ENCODE peak calls at places on chromosomes 12 and 14, in four cellular contexts. T is HEK293T, K is GM12878, I is K562. P is an unnamed sample.

GRCh38 chr14:21109377-21110260 is 8.8 kb downstream of the TMEM253 start:
- DNase-seq in I (no peak), T (no peak), K (peak), P (peak)

GRCh38 chr12:10749700-10750384 is 26.7 kb upstream of the YBX3 start:
- DNase-seq in K (peak), T (peak), I (peak), P (peak)

GRCh38 chr12:29510591-29511174 is 13.2 kb upstream of the OVCH1 start:
- DNase-seq in T (no peak), K (no peak), I (no peak), P (no peak)

GRCh38 chr14:73721101-73721821 is 7.1 kb upstream of the PNMA1 start:
- DNase-seq in K (no peak), T (no peak), I (no peak), P (no peak)

GRCh38 chr14:79352026-79352425 is 859.3 kb downstream of the DIO2 start:
- DNase-seq in K (no peak), T (no peak), I (no peak), P (no peak)

GRCh38 chr14:73633517-73634332 is 11.1 kb upstream of the DNAL1 start:
- DNase-seq in T (peak), I (peak), K (peak), P (peak)

GRCh38 chr14:45664668-45665356 is 411.8 kb upstream of the MIS18BP1 start:
- DNase-seq in K (no peak), T (no peak), I (no peak), P (no peak)

GRCh38 chr12:28866715-28867503 is 282.2 kb upstream of the FAR2 start:
- DNase-seq in I (no peak), K (no peak), T (no peak), P (no peak)

GRCh38 chr12:105523164-105524057 is 192.9 kb downstream of the C12orf75 start:
- DNase-seq in K (no peak), I (no peak), T (no peak), P (no peak)

GRCh38 chr14:49971156-49972141 is 78.6 kb downstream of the ARF6 start:
- DNase-seq in I (peak), T (no peak), K (peak), P (no peak)

GRCh38 chr12:75364918-75365317 is 26.0 kb upstream of the GLIPR1L2 start:
- DNase-seq in I (no peak), T (no peak), K (no peak), P (no peak)

GRCh38 chr14:69363964-69364363 is 34.1 kb downstream of the ERH start:
- DNase-seq in K (no peak), T (no peak), I (no peak), P (no peak)

GRCh38 chr12:92543359-92543758 is 159.4 kb upstream of the PLEKHG7 start:
- DNase-seq in K (no peak), T (no peak), I (no peak), P (peak)

GRCh38 chr12:43348221-43348620 is 203.8 kb downstream of the ADAMTS20 start:
- DNase-seq in T (no peak), I (no peak), K (no peak), P (no peak)

GRCh38 chr14:49677643-49678042 is 10.4 kb downstream of the POLE2 start:
- DNase-seq in K (no peak), I (no peak), T (peak), P (no peak)

GRCh38 chr12:32033411-32033810 is 73.2 kb upstream of the BICD1 start:
- DNase-seq in I (no peak), K (no peak), T (no peak), P (no peak)

GRCh38 chr14:78840898-78841297 is 670.7 kb downstream of the NRXN3 start:
- DNase-seq in K (no peak), I (no peak), T (no peak), P (no peak)

GRCh38 chr12:91778091-91778819 is 367.4 kb downstream of the BTG1 start:
- DNase-seq in K (peak), I (no peak), T (no peak), P (no peak)

GRCh38 chr14:77002889-77003288 is 25.6 kb downstream of the IRF2BPL start:
- DNase-seq in I (no peak), K (no peak), T (no peak), P (no peak)

GRCh38 chr12:124687695-124688301 is 120.4 kb upstream of the NCOR2 start:
- DNase-seq in I (no peak), K (no peak), T (no peak), P (no peak)

GRCh38 chr12:88420460-88420859 is 159.8 kb downstream of the KITLG start:
- DNase-seq in K (no peak), T (no peak), I (no peak), P (no peak)

GRCh38 chr12:91123236-91123635 is 11.9 kb upstream of the LUM start:
- DNase-seq in I (no peak), K (no peak), T (no peak), P (no peak)

GRCh38 chr12:3882896-3883564 is 9.8 kb upstream of the PARP11 start:
- DNase-seq in T (peak), I (peak), K (no peak), P (peak)

GRCh38 chr12:67355428-67356385 is 86.5 kb downstream of the CAND1 start:
- DNase-seq in I (peak), K (peak), T (peak), P (peak)
- TF ChIP-seq TARDBP in I (no peak), K (no peak), T (no peak), P (no peak)

GRCh38 chr12:6699259-6699988 is 1.2 kb downstream of the PIANP start:
- DNase-seq in I (no peak), T (no peak), K (no peak), P (no peak)

GRCh38 chr12:6695313-6696045 is 5.1 kb downstream of the PIANP start:
- DNase-seq in K (no peak), T (no peak), I (no peak), P (no peak)

GRCh38 chr12:6696690-6697583 is 3.7 kb downstream of the PIANP start:
- DNase-seq in T (no peak), I (no peak), K (peak), P (no peak)

GRCh38 chr12:6698352-6699046 is 2.1 kb downstream of the PIANP start:
- DNase-seq in K (no peak), T (no peak), I (no peak), P (no peak)

DNA sequence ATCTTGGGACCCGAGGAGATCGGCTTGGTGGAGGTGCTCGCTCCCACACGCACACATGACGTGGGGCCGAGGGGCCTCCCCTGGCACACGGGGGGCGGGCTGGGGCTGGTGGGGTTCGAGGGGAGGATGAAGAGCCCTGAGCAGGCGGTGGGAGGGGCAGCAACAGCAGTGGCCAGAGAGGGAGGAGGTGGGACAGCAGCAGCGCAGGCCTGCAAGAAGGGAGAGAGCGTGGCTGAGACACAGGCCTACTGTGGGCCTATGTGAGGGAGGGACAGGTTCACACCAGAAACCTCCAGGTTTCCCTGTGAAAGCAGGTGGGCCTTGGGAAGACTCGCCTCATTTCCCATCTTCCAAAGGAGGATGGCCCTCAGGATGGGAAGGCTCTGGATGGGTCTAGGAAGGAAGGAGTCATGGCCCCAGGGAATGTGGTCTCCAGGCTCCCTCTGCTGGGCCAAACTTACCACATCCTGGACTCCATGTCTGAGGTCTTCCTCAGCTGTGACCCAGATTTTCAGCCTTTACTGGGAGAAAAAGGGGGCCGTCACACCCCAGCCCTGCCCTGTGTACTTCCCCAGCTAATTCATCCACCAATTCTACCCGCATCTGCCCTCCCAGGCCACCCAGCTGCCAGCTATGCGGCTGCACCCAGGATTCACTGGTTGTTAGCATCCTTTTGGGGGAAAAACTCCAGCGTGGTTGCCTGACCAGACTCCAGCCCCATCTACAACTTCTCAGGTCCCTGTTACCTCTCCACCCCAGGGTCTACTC is 2.8 kb downstream of the PIANP start:
- DNase-seq in T (peak), K (no peak), I (peak), P (peak)
- TF ChIP-seq TARDBP in T (no peak), K (no peak), I (no peak), P (no peak)

GRCh38 chr12:61758661-61759060 is 501.5 kb upstream of the USP15 start:
- DNase-seq in T (no peak), K (no peak), I (no peak), P (no peak)

GRCh38 chr12:61754214-61754613 is 506.0 kb upstream of the USP15 start:
- DNase-seq in K (no peak), T (no peak), I (no peak), P (no peak)

GRCh38 chr12:61757831-61758505 is 502.2 kb upstream of the USP15 start:
- DNase-seq in T (no peak), K (no peak), I (no peak), P (no peak)
- TF ChIP-seq TARDBP in T (no peak), K (no peak), I (no peak), P (no peak)

DNA sequence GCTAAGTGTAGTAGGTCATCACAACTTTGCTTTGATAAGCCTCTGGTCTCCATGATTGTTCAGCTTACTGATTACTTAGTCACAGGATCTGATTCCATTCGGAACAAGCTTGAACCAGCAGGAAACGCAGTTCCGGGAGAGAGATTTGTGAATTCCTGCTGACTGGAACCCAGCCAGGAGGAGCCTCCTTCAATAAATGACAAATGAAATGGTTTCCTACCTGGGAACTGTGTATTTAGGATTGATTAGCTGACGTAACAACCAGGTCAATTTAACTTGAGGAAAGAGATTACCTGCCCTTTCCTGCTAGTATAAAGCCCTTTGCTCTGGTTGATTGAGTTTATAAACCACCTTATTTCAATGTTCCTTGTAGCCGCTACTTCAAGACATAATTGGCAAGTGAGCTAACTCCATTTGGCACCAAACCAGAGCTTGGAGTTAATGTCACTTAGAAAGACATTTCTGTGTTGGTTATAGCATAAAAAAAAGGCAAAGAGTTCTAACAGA is 35.1 kb upstream of the KCNH3 start:
- DNase-seq in T (no peak), I (no peak), K (no peak), P (no peak)
- TF ChIP-seq TARDBP in T (no peak), I (no peak), K (no peak), P (no peak)

DNA sequence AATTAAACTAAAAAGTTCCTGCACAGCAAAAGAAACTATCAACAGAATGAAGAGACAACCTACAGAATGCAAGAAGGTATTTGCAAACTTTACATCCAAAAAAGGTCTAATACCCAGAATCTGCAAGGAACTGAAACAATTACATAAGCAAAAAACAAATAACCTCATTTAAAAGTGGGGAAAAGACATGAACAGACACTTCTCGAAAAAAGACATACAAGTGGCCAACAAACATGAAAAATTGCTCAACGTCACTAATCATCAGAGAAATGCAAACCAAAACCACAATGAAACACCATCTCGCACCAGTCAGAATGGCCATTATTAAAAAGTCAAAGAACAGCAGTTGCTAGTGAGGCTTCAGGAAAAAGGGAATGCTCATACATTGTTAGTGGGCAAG is 15.2 kb downstream of the PDE6H start:
- DNase-seq in K (no peak), T (no peak), I (no peak), P (no peak)
- TF ChIP-seq TARDBP in K (no peak), T (no peak), I (no peak), P (no peak)

GRCh38 chr12:120941846-120942405 is 36.4 kb upstream of the HNF1A start:
- DNase-seq in I (no peak), K (no peak), T (no peak), P (no peak)
- TF ChIP-seq TARDBP in I (no peak), K (no peak), T (no peak), P (no peak)

DNA sequence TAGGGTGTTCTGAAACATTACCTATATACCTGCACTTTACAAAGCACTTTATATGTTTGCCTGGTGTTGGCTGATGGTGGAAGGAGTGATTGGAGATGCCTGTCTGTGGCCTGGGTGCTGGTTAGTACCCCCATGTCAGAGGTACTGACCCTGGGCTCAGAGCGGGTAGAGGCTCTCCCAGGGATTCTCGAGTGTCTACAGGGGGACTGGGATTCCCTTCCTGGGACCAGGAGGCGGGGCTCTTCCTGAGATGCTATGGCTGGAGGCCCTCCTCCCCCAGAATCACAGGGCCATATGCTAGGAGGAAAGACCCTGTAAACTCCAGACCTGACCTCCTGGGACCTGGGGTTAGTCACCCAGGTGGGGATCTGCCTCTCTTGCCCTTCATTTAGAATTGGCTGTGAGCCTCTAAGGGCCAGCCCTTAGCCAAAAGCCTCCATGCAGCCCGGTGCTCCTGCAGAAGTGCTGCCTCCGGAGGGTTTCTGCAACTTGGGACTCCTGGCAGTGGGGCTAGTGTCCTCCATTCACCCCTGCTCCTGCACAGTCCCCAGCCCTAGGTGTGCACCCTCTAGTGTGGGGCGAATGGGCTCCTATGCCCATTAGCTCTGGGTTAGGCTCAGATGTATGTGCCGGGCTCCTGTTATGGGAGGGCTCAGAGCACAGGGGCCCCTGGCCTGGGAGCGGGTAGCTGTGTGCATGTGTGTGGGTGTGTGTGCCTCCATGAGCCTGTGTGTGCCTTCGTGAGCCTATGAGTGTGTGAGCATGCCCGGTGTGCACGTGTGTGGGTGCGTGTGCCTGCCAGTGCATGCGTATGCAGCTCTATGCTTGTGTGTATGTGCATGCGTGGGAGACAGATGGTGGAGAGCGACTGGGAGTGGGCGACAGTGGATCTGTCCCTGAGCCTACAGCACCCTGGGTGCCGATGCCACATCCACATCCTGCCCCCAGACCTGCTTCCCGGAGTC is 36.6 kb downstream of the RTL1 start:
- DNase-seq in T (no peak), I (no peak), K (no peak), P (no peak)
- TF ChIP-seq TARDBP in T (no peak), I (no peak), K (no peak), P (no peak)

GRCh38 chr12:132329739-132330548 is 555 bp upstream of the GALNT9 start:
- DNase-seq in K (no peak), T (no peak), I (no peak), P (no peak)

GRCh38 chr12:132330549-132330881 is 1.1 kb upstream of the GALNT9 start:
- DNase-seq in K (no peak), T (no peak), I (no peak), P (no peak)

GRCh38 chr12:132328282-132329029 is 933 bp downstream of the GALNT9 start:
- DNase-seq in T (no peak), I (no peak), K (no peak), P (no peak)

GRCh38 chr12:132327351-132328171 is 1.8 kb downstream of the GALNT9 start:
- DNase-seq in I (no peak), K (no peak), T (no peak), P (no peak)

DNA sequence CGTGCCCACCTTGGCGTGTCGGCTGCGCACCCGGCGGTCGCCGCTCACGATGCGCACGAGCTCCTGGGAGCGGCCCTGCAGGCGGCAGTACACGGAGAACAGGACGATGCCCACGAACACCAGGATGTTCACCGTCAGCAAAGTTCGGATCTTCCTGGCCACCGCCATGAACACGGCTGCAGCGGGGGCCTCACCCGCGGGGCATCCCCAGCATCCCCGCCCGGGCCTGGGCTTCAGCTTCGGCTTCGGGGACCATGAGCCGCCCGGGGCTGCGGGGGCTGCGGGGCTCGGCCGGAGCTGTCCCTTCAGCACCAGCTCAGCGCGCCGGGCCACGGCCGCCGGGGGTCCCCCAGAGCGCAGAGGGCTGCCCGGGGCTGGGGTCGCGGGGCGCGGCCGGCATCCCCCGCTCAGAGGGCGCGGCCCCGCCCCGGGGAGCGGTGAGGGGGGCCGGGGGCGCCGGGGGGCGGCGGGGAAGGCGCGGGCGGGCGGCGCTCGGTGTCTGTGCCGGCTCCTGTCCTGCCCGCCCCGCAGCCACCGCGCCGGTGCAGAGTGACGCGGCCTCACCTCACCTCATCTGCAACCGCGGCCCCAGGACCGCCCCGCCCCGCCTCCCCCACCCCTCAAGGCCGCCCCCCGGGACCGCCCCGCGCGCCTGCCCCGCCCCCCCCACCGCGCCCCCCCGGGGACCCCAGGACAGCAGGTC is at the start of gene GALNT9:
- DNase-seq in K (no peak), T (no peak), I (no peak), P (no peak)
- TF ChIP-seq TARDBP in K (no peak), T (no peak), I (no peak), P (no peak)

GRCh38 chr12:89544027-89544426 is 18.2 kb upstream of the POC1B start:
- DNase-seq in T (no peak), K (no peak), I (peak), P (no peak)

GRCh38 chr12:89540586-89540985 is 14.7 kb upstream of the POC1B start:
- DNase-seq in I (peak), K (no peak), T (no peak), P (no peak)

GRCh38 chr12:89542912-89543592 is 17.2 kb upstream of the POC1B start:
- DNase-seq in K (peak), T (peak), I (peak), P (peak)

GRCh38 chr12:89547116-89547515 is 21.3 kb upstream of the POC1B start:
- DNase-seq in T (no peak), K (no peak), I (no peak), P (no peak)

GRCh38 chr12:89544730-89545184 is 18.9 kb upstream of the POC1B start:
- DNase-seq in K (no peak), I (no peak), T (no peak), P (no peak)
- TF ChIP-seq TARDBP in K (no peak), I (no peak), T (no peak), P (no peak)

P was measured in HepG2.